ENCODE peak calls at places on chromosomes 5 and 9, in six cellular contexts. K is cardiac fibroblast, E is posterior vena cava, W is cardiac muscle cell, J is ecto neural progenitor cell, S is WTC11. A is an unnamed sample.

GRCh38 chr9:99296375-99296951 is 74.4 kb downstream of the SEC61B start:
- DNase-seq in E (peak), S (no peak), W (no peak), J (no peak), K (peak), A (peak)

GRCh38 chr9:89478821-89479668 is 18.9 kb downstream of the SEMA4D start:
- DNase-seq in S (no peak), J (no peak), W (no peak), K (no peak), E (no peak), A (no peak)

GRCh38 chr9:81902191-81902590 is 26.0 kb upstream of the SPATA31D4 start:
- DNase-seq in W (no peak), E (no peak), K (peak), J (no peak), S (no peak), A (no peak)

GRCh38 chr9:72947987-72948465 is 4.8 kb downstream of the ALDH1A1 start:
- DNase-seq in E (no peak), K (no peak), S (no peak), W (no peak), J (no peak), A (no peak)

GRCh38 chr5:125113328-125113727 is 366.9 kb upstream of the ZNF608 start:
- DNase-seq in K (no peak), J (no peak), W (no peak), S (no peak), E (no peak), A (no peak)

GRCh38 chr9:131402738-131403492 is 9.0 kb downstream of the PRRC2B start:
- DNase-seq in K (peak), W (no peak), J (peak), S (no peak), E (peak), A (peak)

GRCh38 chr5:179393078-179393477 is 47.8 kb upstream of the ADAMTS2 start:
- DNase-seq in E (peak), W (no peak), K (peak), S (no peak), J (no peak), A (no peak)

GRCh38 chr5:101678494-101679193 is 617.4 kb downstream of the SLCO4C1 start:
- DNase-seq in J (peak), K (peak), W (peak), E (no peak), S (peak), A (no peak)

GRCh38 chr9:96186601-96187011 is 115.4 kb downstream of the HSD17B3 start:
- DNase-seq in E (peak), J (peak), S (peak), K (peak), W (peak), A (no peak)

GRCh38 chr9:31597977-31598376 is 786.5 kb upstream of the ACO1 start:
- DNase-seq in W (no peak), J (no peak), S (no peak), K (no peak), E (no peak), A (no peak)